ENCODE peak calls at places on chromosomes 13 and 19, in six cellular contexts. L is psoas muscle, C is A549, Q is endothelial cell, X is mesothelial cell of epicardium, V is lower leg skin. O is an unnamed sample.

GRCh38 chr13:80481589-80481988 is 140.7 kb upstream of the SPRY2 start:
- DNase-seq in L (no peak), C (no peak), Q (no peak), X (no peak), V (no peak), O (no peak)

GRCh38 chr13:75391432-75392100 is 90.4 kb downstream of the TBC1D4 start:
- DNase-seq in L (no peak), C (no peak), Q (no peak), X (no peak), V (no peak), O (no peak)

GRCh38 chr13:76552373-76552772 is 333.8 kb downstream of the KCTD12 start:
- DNase-seq in L (no peak), C (no peak), Q (no peak), X (no peak), V (no peak), O (no peak)

GRCh38 chr19:46431824-46432223 is 3.1 kb upstream of the PNMA8C start:
- DNase-seq in L (no peak), C (peak), Q (no peak), X (no peak), V (no peak), O (no peak)

GRCh38 chr13:44380404-44381165 is 7.0 kb downstream of the SERP2 start:
- DNase-seq in L (no peak), C (no peak), Q (no peak), X (no peak), V (no peak), O (no peak)

GRCh38 chr19:21138130-21138529 is 3.7 kb upstream of the ZNF431 start:
- DNase-seq in L (no peak), C (no peak), Q (no peak), X (no peak), V (no peak), O (no peak)

GRCh38 chr13:108426893-108427292 is 157.4 kb downstream of the TNFSF13B start:
- DNase-seq in L (no peak), C (no peak), Q (no peak), X (no peak), V (no peak), O (no peak)

GRCh38 chr19:29544656-29545360 is 19.0 kb downstream of the VSTM2B start:
- DNase-seq in L (no peak), C (no peak), Q (no peak), X (no peak), V (no peak), O (no peak)

GRCh38 chr19:41479757-41480191 is 36.8 kb downstream of the ERICH4 start:
- DNase-seq in L (peak), C (peak), Q (no peak), X (no peak), V (no peak), O (peak)

GRCh38 chr19:46150606-46151005 is 2.6 kb downstream of the IGFL2 start:
- DNase-seq in L (no peak), C (no peak), Q (no peak), X (no peak), V (no peak), O (no peak)

GRCh38 chr13:62205273-62205672 is 789.6 kb upstream of the PCDH20 start:
- DNase-seq in L (no peak), C (no peak), Q (no peak), X (no peak), V (no peak), O (no peak)

GRCh38 chr19:49120868-49121267 is 1.5 kb downstream of the PPFIA3 start:
- DNase-seq in L (no peak), C (no peak), Q (no peak), X (no peak), V (no peak), O (no peak)

GRCh38 chr13:111480976-111481375 is 160.5 kb downstream of the TEX29 start:
- DNase-seq in L (no peak), C (no peak), Q (no peak), X (no peak), V (no peak), O (peak)

GRCh38 chr19:40200352-40201099 is 9.3 kb downstream of the MAP3K10 start:
- DNase-seq in L (no peak), C (no peak), Q (no peak), X (no peak), V (no peak), O (no peak)

GRCh38 chr13:105377452-105377851 is 1158.0 kb downstream of the EFNB2 start:
- DNase-seq in L (no peak), C (no peak), Q (no peak), X (no peak), V (no peak), O (no peak)

GRCh38 chr19:9729162-9729561 is 39.4 kb downstream of the ZNF846 start:
- DNase-seq in L (no peak), C (no peak), Q (no peak), X (no peak), V (no peak), O (no peak)

GRCh38 chr13:113741101-113741731 is 17.8 kb upstream of the TMEM255B start:
- DNase-seq in L (no peak), C (no peak), Q (no peak), X (no peak), V (no peak), O (no peak)